ENCODE peak calls at places on chromosomes 4 and X, in four cellular contexts. G is endothelial cell; E is stimulated activated CD8-positive, alpha-beta memory T cell treated with anti-CD3 and anti-CD28 coated beads, Interleukin-15, amount 100 ng/mL, for 4 hours; S is B cell. X is an unnamed sample.

GRCh38 chr4:111628437-111628836 is 516.8 kb upstream of the FAM241A start:
- DNase-seq in G (no peak), S (no peak), E (no peak), X (no peak)

GRCh38 chr4:81807927-81808672 is 336.4 kb upstream of the RASGEF1B start:
- DNase-seq in E (no peak), S (no peak), G (no peak), X (no peak)

GRCh38 chr4:155615054-155615887 is 51.4 kb upstream of the GUCY1A1 start:
- DNase-seq in E (no peak), S (no peak), G (no peak), X (no peak)

GRCh38 chrX:54447461-54447860 is 7.3 kb downstream of the TSR2 start:
- DNase-seq in S (no peak), E (no peak), G (no peak), X (no peak)

GRCh38 chr4:78625073-78625472 is 73.5 kb downstream of the ANXA3 start:
- DNase-seq in S (no peak), E (no peak), G (no peak), X (no peak)

GRCh38 chr4:39698424-39699009 is 581 bp downstream of the UBE2K start:
- DNase-seq in G (peak; percentile 58), E (no peak), S (peak; percentile 44), X (peak; percentile 58)

GRCh38 chr4:46979283-46979682 is 14.1 kb downstream of the GABRA4 start:
- DNase-seq in E (no peak), G (no peak), S (no peak), X (no peak)

GRCh38 chr4:91826186-91826585 is 477.6 kb upstream of the GRID2 start:
- DNase-seq in G (no peak), E (no peak), S (no peak), X (no peak)

GRCh38 chr4:2083826-2084160 is 24.7 kb downstream of the NAT8L start:
- DNase-seq in S (no peak), E (no peak), G (no peak), X (no peak)

GRCh38 chrX:82711432-82711831 is 796.7 kb upstream of the POU3F4 start:
- DNase-seq in G (no peak), E (no peak), S (no peak), X (no peak)